ENCODE peak calls at places on chromosomes 13 and 19, in five cellular contexts. One of them, this sample, is unnamed.

GRCh38 chr19:15285896-15286591 is 46.3 kb downstream of the BRD4 start:
- DNase-seq in LoVo: no peak
- DNase-seq in fibroblast of pulmonary artery: no peak
- DNase-seq in GM04504: no peak
- DNase-seq in mesenteric fat pad: no peak
- DNase-seq in this sample: no peak

GRCh38 chr19:38395381-38396127 is 7.1 kb downstream of the SPRED3 start:
- DNase-seq in LoVo: no peak
- DNase-seq in mesenteric fat pad: no peak
- DNase-seq in fibroblast of pulmonary artery: no peak
- DNase-seq in GM04504: no peak
- DNase-seq in this sample: no peak

GRCh38 chr13:113616991-113617749 is 32.6 kb downstream of the TFDP1 start:
- DNase-seq in fibroblast of pulmonary artery: peak
- DNase-seq in mesenteric fat pad: no peak
- DNase-seq in LoVo: no peak
- DNase-seq in GM04504: no peak
- DNase-seq in this sample: no peak

GRCh38 chr19:38385804-38386257 is 2.0 kb downstream of the GGN start:
- DNase-seq in LoVo: no peak
- DNase-seq in GM04504: no peak
- DNase-seq in fibroblast of pulmonary artery: no peak
- DNase-seq in mesenteric fat pad: no peak
- DNase-seq in this sample: no peak

GRCh38 chr13:106533101-106533939 is 2.1 kb downstream of the EFNB2 start:
- DNase-seq in GM04504: peak
- DNase-seq in LoVo: peak
- DNase-seq in mesenteric fat pad: peak
- DNase-seq in fibroblast of pulmonary artery: peak
- DNase-seq in this sample: peak

GRCh38 chr19:5882421-5882968 is 12.2 kb upstream of the FUT5 start:
- DNase-seq in mesenteric fat pad: no peak
- DNase-seq in fibroblast of pulmonary artery: no peak
- DNase-seq in LoVo: no peak
- DNase-seq in GM04504: no peak
- DNase-seq in this sample: no peak

GRCh38 chr19:12648088-12648487 is 18.5 kb downstream of the MAN2B1 start:
- DNase-seq in mesenteric fat pad: no peak
- DNase-seq in fibroblast of pulmonary artery: no peak
- DNase-seq in GM04504: no peak
- DNase-seq in LoVo: no peak
- DNase-seq in this sample: no peak

GRCh38 chr13:99967498-99967883 is 4.1 kb downstream of the ZIC5 start:
- DNase-seq in GM04504: no peak
- DNase-seq in LoVo: no peak
- DNase-seq in mesenteric fat pad: no peak
- DNase-seq in fibroblast of pulmonary artery: no peak
- DNase-seq in this sample: no peak

GRCh38 chr19:13692096-13692495 is 72.2 kb upstream of the MRI1 start:
- DNase-seq in GM04504: peak
- DNase-seq in fibroblast of pulmonary artery: peak
- DNase-seq in mesenteric fat pad: no peak
- DNase-seq in LoVo: peak
- DNase-seq in this sample: no peak

GRCh38 chr13:94765814-94766213 is 53.5 kb upstream of the SOX21 start:
- DNase-seq in fibroblast of pulmonary artery: no peak
- DNase-seq in GM04504: no peak
- DNase-seq in mesenteric fat pad: no peak
- DNase-seq in LoVo: no peak
- DNase-seq in this sample: no peak

GRCh38 chr19:42343344-42344110 is 18.1 kb downstream of the MEGF8 start:
- DNase-seq in GM04504: no peak
- DNase-seq in mesenteric fat pad: no peak
- DNase-seq in fibroblast of pulmonary artery: no peak
- DNase-seq in LoVo: no peak
- DNase-seq in this sample: peak

GRCh38 chr13:56352356-56352755 is 788.4 kb upstream of the PRR20A start:
- DNase-seq in LoVo: no peak
- DNase-seq in GM04504: no peak
- DNase-seq in fibroblast of pulmonary artery: no peak
- DNase-seq in mesenteric fat pad: no peak
- DNase-seq in this sample: no peak

GRCh38 chr19:34773555-34773864 is 495 bp upstream of the ZNF599 start:
- DNase-seq in GM04504: no peak
- DNase-seq in fibroblast of pulmonary artery: no peak
- DNase-seq in mesenteric fat pad: no peak
- DNase-seq in LoVo: no peak
- DNase-seq in this sample: no peak

GRCh38 chr13:113860051-113860471 is 3.8 kb downstream of the GAS6 start:
- DNase-seq in LoVo: no peak
- DNase-seq in fibroblast of pulmonary artery: no peak
- DNase-seq in GM04504: no peak
- DNase-seq in mesenteric fat pad: peak
- DNase-seq in this sample: no peak

GRCh38 chr19:46426506-46427162 is 2.1 kb downstream of the PNMA8C start:
- DNase-seq in mesenteric fat pad: no peak
- DNase-seq in fibroblast of pulmonary artery: peak
- DNase-seq in LoVo: peak
- DNase-seq in GM04504: peak
- DNase-seq in this sample: peak

GRCh38 chr13:45823583-45823982 is 28.0 kb downstream of the SIAH3 start:
- DNase-seq in fibroblast of pulmonary artery: no peak
- DNase-seq in mesenteric fat pad: no peak
- DNase-seq in LoVo: no peak
- DNase-seq in GM04504: no peak
- DNase-seq in this sample: peak

GRCh38 chr19:497861-498590 is 1.7 kb downstream of the MADCAM1 start:
- DNase-seq in GM04504: no peak
- DNase-seq in mesenteric fat pad: no peak
- DNase-seq in LoVo: no peak
- DNase-seq in fibroblast of pulmonary artery: no peak
- DNase-seq in this sample: no peak

GRCh38 chr13:76053181-76053580 is 417.1 kb downstream of the LMO7 start:
- DNase-seq in fibroblast of pulmonary artery: no peak
- DNase-seq in mesenteric fat pad: no peak
- DNase-seq in LoVo: no peak
- DNase-seq in GM04504: no peak
- DNase-seq in this sample: no peak

GRCh38 chr13:71882120-71882519 is 15.1 kb upstream of the DACH1 start:
- DNase-seq in mesenteric fat pad: no peak
- DNase-seq in LoVo: no peak
- DNase-seq in fibroblast of pulmonary artery: no peak
- DNase-seq in GM04504: no peak
- DNase-seq in this sample: no peak

GRCh38 chr19:33241530-33242101 is 16.0 kb upstream of the SLC7A10 start:
- DNase-seq in LoVo: no peak
- DNase-seq in fibroblast of pulmonary artery: no peak
- DNase-seq in mesenteric fat pad: no peak
- DNase-seq in GM04504: no peak
- DNase-seq in this sample: no peak

GRCh38 chr19:49145485-49146407 is 9.4 kb downstream of the HRC start:
- DNase-seq in GM04504: peak
- DNase-seq in mesenteric fat pad: no peak
- DNase-seq in LoVo: peak
- DNase-seq in fibroblast of pulmonary artery: peak
- DNase-seq in this sample: peak

GRCh38 chr13:39052944-39053343 is 14.7 kb downstream of the NHLRC3 start:
- DNase-seq in fibroblast of pulmonary artery: no peak
- DNase-seq in GM04504: no peak
- DNase-seq in LoVo: no peak
- DNase-seq in mesenteric fat pad: no peak
- DNase-seq in this sample: no peak

GRCh38 chr13:47555235-47555634 is 445.8 kb downstream of the SUCLA2 start:
- DNase-seq in GM04504: no peak
- DNase-seq in fibroblast of pulmonary artery: peak
- DNase-seq in LoVo: no peak
- DNase-seq in mesenteric fat pad: no peak
- DNase-seq in this sample: no peak

GRCh38 chr19:4455742-4456565 is 1.6 kb downstream of the UBXN6 start:
- DNase-seq in fibroblast of pulmonary artery: peak
- DNase-seq in mesenteric fat pad: no peak
- DNase-seq in GM04504: peak
- DNase-seq in LoVo: no peak
- DNase-seq in this sample: peak

GRCh38 chr19:19444694-19445155 is 39.2 kb downstream of the GATAD2A start:
- DNase-seq in LoVo: no peak
- DNase-seq in GM04504: no peak
- DNase-seq in fibroblast of pulmonary artery: peak
- DNase-seq in mesenteric fat pad: no peak
- DNase-seq in this sample: peak

GRCh38 chr13:99982021-99982740 is 597 bp downstream of the ZIC2 start:
- DNase-seq in mesenteric fat pad: peak
- DNase-seq in GM04504: no peak
- DNase-seq in LoVo: no peak
- DNase-seq in fibroblast of pulmonary artery: no peak
- DNase-seq in this sample: peak

GRCh38 chr13:52850396-52851152 is 2.1 kb upstream of the PCDH8 start:
- DNase-seq in LoVo: peak
- DNase-seq in fibroblast of pulmonary artery: peak
- DNase-seq in mesenteric fat pad: no peak
- DNase-seq in GM04504: no peak
- DNase-seq in this sample: peak

GRCh38 chr13:73190477-73190876 is 131.7 kb downstream of the KLF5 start:
- DNase-seq in LoVo: no peak
- DNase-seq in fibroblast of pulmonary artery: peak
- DNase-seq in GM04504: no peak
- DNase-seq in mesenteric fat pad: no peak
- DNase-seq in this sample: no peak

GRCh38 chr19:4817467-4818277 is 13.8 kb downstream of the TICAM1 start:
- DNase-seq in LoVo: no peak
- DNase-seq in mesenteric fat pad: no peak
- DNase-seq in GM04504: no peak
- DNase-seq in fibroblast of pulmonary artery: no peak
- DNase-seq in this sample: no peak